ENCODE peak calls at places on chromosomes 4 and X, in four cellular contexts. O is lung, R is AG08395, L is T-helper 1 cell. W is an unnamed sample.

GRCh38 chr4:52172166-52172565 is 121.1 kb downstream of the SPATA18 start:
- DNase-seq in R (no peak), L (no peak), O (no peak), W (no peak)

GRCh38 chr4:158254328-158254727 is 44.0 kb downstream of the TMEM144 start:
- DNase-seq in R (no peak), L (no peak), O (no peak), W (no peak)

GRCh38 chrX:110944793-110945466 is 149.3 kb upstream of the CHRDL1 start:
- DNase-seq in R (no peak), O (no peak), L (no peak), W (no peak)

GRCh38 chr4:139558235-139559094 is 2.4 kb upstream of the SETD7 start:
- DNase-seq in R (no peak), L (no peak), O (no peak), W (no peak)

GRCh38 chr4:3257691-3258482 is 8.9 kb downstream of the MSANTD1 start:
- DNase-seq in R (peak), L (no peak), O (no peak), W (no peak)

GRCh38 chr4:124839786-124840390 is 127.4 kb upstream of the ANKRD50 start:
- DNase-seq in O (no peak), L (no peak), R (no peak), W (no peak)

GRCh38 chr4:79083406-79084010 is 144.3 kb upstream of the PAQR3 start:
- DNase-seq in O (no peak), R (no peak), L (no peak), W (no peak)

GRCh38 chr4:77617203-77617602 is 11.6 kb downstream of the CXCL13 start:
- DNase-seq in R (no peak), L (no peak), O (no peak), W (no peak)

GRCh38 chr4:161448550-161449180 is 715.1 kb downstream of the FSTL5 start:
- DNase-seq in L (no peak), O (no peak), R (no peak), W (no peak)

GRCh38 chr4:1767770-1768366 is 25.2 kb upstream of the FGFR3 start:
- DNase-seq in O (peak), L (peak), R (peak), W (peak)

GRCh38 chr4:108030332-108030731 is 40.6 kb downstream of the HADH start:
- DNase-seq in O (no peak), L (peak), R (peak), W (peak)

GRCh38 chrX:47587906-47588735 is 5.9 kb downstream of the TIMP1 start:
- DNase-seq in R (no peak), L (no peak), O (no peak), W (no peak)

GRCh38 chr4:80266267-80266901 is at the start of gene FGF5:
- DNase-seq in O (no peak), L (no peak), R (peak), W (peak)

GRCh38 chr4:54316139-54316538 is 87.0 kb downstream of the PDGFRA start:
- DNase-seq in L (no peak), O (no peak), R (no peak), W (no peak)

GRCh38 chrX:120238947-120239346 is 11.7 kb upstream of the ZBTB33 start:
- DNase-seq in O (no peak), R (no peak), L (no peak), W (no peak)

GRCh38 chr4:117085185-117085701 is at the start of gene TRAM1L1:
- DNase-seq in R (peak), L (no peak), O (peak), W (peak)

GRCh38 chr4:169756971-169757574 is 671 bp downstream of the HPF1 start:
- DNase-seq in L (no peak), O (no peak), R (no peak), W (no peak)

GRCh38 chr4:26912810-26913209 is 52.2 kb downstream of the STIM2 start:
- DNase-seq in R (no peak), O (no peak), L (peak), W (no peak)

GRCh38 chr4:8534129-8534528 is 46.1 kb upstream of the GPR78 start:
- DNase-seq in L (no peak), R (no peak), O (peak), W (no peak)

GRCh38 chrX:46837543-46838481 is 969 bp downstream of the RP2 start:
- DNase-seq in R (no peak), L (peak), O (no peak), W (peak)

GRCh38 chr4:159018062-159018629 is 84.7 kb upstream of the RAPGEF2 start:
- DNase-seq in L (no peak), R (no peak), O (no peak), W (no peak)

GRCh38 chr4:61740950-61741638 is 541.0 kb downstream of the ADGRL3 start:
- DNase-seq in R (no peak), L (no peak), O (no peak), W (no peak)

GRCh38 chrX:20829665-20830481 is 544.3 kb upstream of the CNKSR2 start:
- DNase-seq in R (no peak), O (no peak), L (no peak), W (no peak)

GRCh38 chrX:118780915-118781314 is 42.7 kb upstream of the ZCCHC12 start:
- DNase-seq in L (no peak), R (peak), O (no peak), W (no peak)

GRCh38 chr4:40375090-40375489 is 40.0 kb downstream of the CHRNA9 start:
- DNase-seq in L (no peak), R (no peak), O (no peak), W (no peak)

GRCh38 chrX:103793541-103793932 is 16.9 kb downstream of the PLP1 start:
- DNase-seq in L (no peak), O (no peak), R (no peak), W (no peak)